ENCODE peak calls at places on chromosomes 11 and 22, in six cellular contexts. I is lower lobe of right lung, N is colonic mucosa, U is left ventricle myocardium inferior, O is ovary, B is HCT116. W is an unnamed sample.

GRCh38 chr11:103548838-103549237 is 439.6 kb downstream of the DYNC2H1 start:
- DNase-seq in B (no peak), N (no peak), I (no peak), O (no peak), U (no peak), W (no peak)

GRCh38 chr11:85705805-85706204 is 19.8 kb upstream of the CCDC89 start:
- DNase-seq in O (no peak), I (no peak), U (no peak), B (no peak), N (no peak), W (no peak)

GRCh38 chr11:68835749-68836148 is 6.0 kb downstream of the CPT1A start:
- DNase-seq in N (no peak), B (no peak), I (no peak), U (no peak), O (no peak), W (no peak)

GRCh38 chr11:44967930-44968496 is 17.3 kb upstream of the TP53I11 start:
- DNase-seq in O (no peak), U (no peak), N (no peak), B (no peak), I (no peak), W (no peak)

GRCh38 chr11:88320149-88320559 is 17.4 kb downstream of the CTSC start:
- DNase-seq in N (no peak), B (no peak), O (no peak), U (no peak), I (no peak), W (no peak)

GRCh38 chr11:124538019-124538418 is 5.4 kb downstream of the OR8B12 start:
- DNase-seq in I (no peak), O (no peak), N (no peak), B (no peak), U (no peak), W (no peak)

GRCh38 chr11:73141031-73141308 is 1.1 kb downstream of the FCHSD2 start:
- DNase-seq in U (peak), O (no peak), B (no peak), I (peak), N (peak), W (no peak)

GRCh38 chr11:15180212-15180814 is 65.6 kb downstream of the INSC start:
- DNase-seq in N (no peak), O (no peak), I (no peak), B (no peak), U (no peak), W (no peak)

GRCh38 chr11:46278387-46279173 is 1.1 kb downstream of the CREB3L1 start:
- DNase-seq in O (peak), I (peak), U (peak), B (no peak), N (peak), W (no peak)

GRCh38 chr22:17922925-17923898 is 101.1 kb downstream of the MICAL3 start:
- DNase-seq in N (no peak), U (no peak), O (no peak), B (no peak), I (no peak), W (no peak)

GRCh38 chr22:29311468-29312217 is 3.9 kb downstream of the RASL10A start:
- DNase-seq in O (no peak), N (no peak), U (no peak), B (no peak), I (peak), W (no peak)

GRCh38 chr11:14981507-14981906 is 9.4 kb upstream of the CALCA start:
- DNase-seq in N (no peak), B (no peak), I (no peak), O (no peak), U (no peak), W (no peak)

GRCh38 chr11:10407055-10407454 is 48.0 kb upstream of the AMPD3 start:
- DNase-seq in O (no peak), I (no peak), B (peak), U (no peak), N (no peak), W (no peak)

GRCh38 chr11:120401506-120401905 is 65.3 kb downstream of the ARHGEF12 start:
- DNase-seq in U (no peak), O (no peak), I (no peak), B (no peak), N (no peak), W (no peak)

GRCh38 chr11:34696876-34697275 is 76.0 kb downstream of the EHF start:
- DNase-seq in U (no peak), I (no peak), N (no peak), B (no peak), O (no peak), W (no peak)

GRCh38 chr22:25452116-25452700 is 112.3 kb upstream of the GRK3 start:
- DNase-seq in I (no peak), O (no peak), U (no peak), N (no peak), B (no peak), W (no peak)

GRCh38 chr11:65651589-65652510 is 10.9 kb downstream of the RELA start:
- DNase-seq in B (no peak), O (peak), I (peak), U (peak), N (peak), W (no peak)

GRCh38 chr11:114678125-114679036 is at the start of gene NXPE2:
- DNase-seq in O (no peak), I (no peak), U (no peak), B (no peak), N (peak), W (no peak)

GRCh38 chr22:23550049-23550650 is 29.9 kb downstream of the IGLL1 start:
- DNase-seq in U (no peak), N (no peak), B (no peak), I (no peak), O (no peak), W (no peak)

GRCh38 chr11:66950113-66950535 is 8.1 kb downstream of the PC start:
- DNase-seq in N (peak), U (no peak), B (peak), I (no peak), O (no peak), W (peak)

GRCh38 chr11:65843811-65844210 is 10.0 kb downstream of the SNX32 start:
- DNase-seq in U (no peak), O (no peak), B (no peak), I (no peak), N (no peak), W (no peak)

GRCh38 chr11:47987310-47987709 is 7.0 kb downstream of the PTPRJ start:
- DNase-seq in O (no peak), I (no peak), B (no peak), U (no peak), N (peak), W (no peak)

GRCh38 chr11:83294208-83294607 is 8.0 kb upstream of the CCDC90B start:
- DNase-seq in U (no peak), I (no peak), B (no peak), O (no peak), N (no peak), W (no peak)

GRCh38 chr11:121564948-121565684 is 112.3 kb upstream of the SORL1-AS1 start:
- DNase-seq in N (no peak), U (no peak), B (no peak), O (no peak), I (no peak), W (no peak)

DNA sequence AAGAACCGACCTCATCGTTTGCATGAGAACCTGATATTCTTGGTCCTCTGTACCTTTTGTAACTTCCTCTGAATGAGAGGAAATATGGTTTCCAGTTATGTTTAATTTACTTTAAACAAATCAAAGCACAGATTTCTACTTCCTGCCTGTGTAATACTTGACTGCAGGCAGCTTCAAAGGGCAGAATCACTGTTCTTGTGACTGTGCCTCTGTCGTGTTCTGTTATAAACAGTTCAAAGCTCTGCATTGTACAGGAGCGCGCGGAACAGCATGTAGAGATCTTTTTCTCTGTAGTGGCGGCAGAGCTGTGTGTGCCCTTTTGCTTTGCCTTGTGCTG is 73.2 kb upstream of the CLDN5 start:
- DNase-seq in O (no peak), I (no peak), B (no peak), U (no peak), N (no peak), W (no peak)
- H3K27ac ChIP-seq in O (no peak), I (peak), B (no peak), U (no peak), N (no peak), W (no peak)

DNA sequence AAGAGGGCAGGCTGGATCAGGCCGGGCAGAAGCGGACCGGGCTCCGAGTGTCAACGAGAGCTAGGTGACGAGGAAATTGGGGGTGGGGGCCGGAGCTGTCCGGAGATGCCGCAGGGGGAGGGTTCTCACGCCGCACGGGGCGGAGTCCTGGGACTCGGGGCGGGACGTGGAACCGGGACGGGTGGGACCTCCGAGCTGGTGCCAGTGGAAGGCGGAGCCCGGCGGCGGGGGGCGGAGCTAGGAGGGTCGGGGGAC is 207 bp downstream of the FKBP2 start:
- DNase-seq in I (no peak), U (no peak), N (no peak), O (no peak), B (no peak), W (no peak)
- H3K27ac ChIP-seq in I (peak), U (peak), N (peak), O (peak), B (peak), W (peak)

GRCh38 chr11:131495417-131495816 is 125.0 kb downstream of the NTM start:
- DNase-seq in B (no peak), N (peak), I (no peak), O (peak), U (peak), W (peak)
- H3K27ac ChIP-seq in B (no peak), N (no peak), I (no peak), O (no peak), U (no peak), W (peak)

GRCh38 chr11:61769169-61769920 is 16.9 kb downstream of the MYRF start:
- DNase-seq in U (no peak), I (peak), N (no peak), O (peak), B (no peak), W (no peak)
- H3K27ac ChIP-seq in U (no peak), I (peak), N (no peak), O (peak), B (no peak), W (no peak)

GRCh38 chr11:109305009-109305408 is 117.0 kb upstream of the C11orf87 start:
- DNase-seq in B (no peak), N (no peak), U (no peak), O (no peak), I (no peak), W (no peak)
- H3K27ac ChIP-seq in B (no peak), N (no peak), U (no peak), O (no peak), I (no peak), W (no peak)

DNA sequence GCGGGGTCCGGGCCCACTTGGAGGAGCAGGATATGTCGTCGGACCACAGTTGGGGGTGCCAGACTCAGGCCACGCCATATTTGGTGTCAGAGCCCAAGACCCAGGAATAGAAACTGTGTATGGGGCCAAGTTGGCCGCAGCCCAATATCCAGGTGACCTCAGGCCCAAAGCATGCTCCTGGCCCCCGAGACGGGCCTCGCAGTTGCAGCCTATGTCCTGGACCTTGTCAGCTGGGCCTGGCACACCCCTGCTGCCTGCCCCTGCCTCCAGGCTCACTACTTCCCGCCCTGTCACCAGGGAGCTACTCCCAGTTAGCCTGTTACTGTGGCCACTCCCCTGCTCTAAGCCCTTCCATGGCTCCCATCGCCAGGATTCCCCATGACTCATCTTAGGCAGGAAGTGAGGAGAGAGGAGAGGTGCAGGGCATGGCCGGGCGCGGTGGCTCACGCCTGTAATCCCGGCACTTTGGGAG is 23.1 kb downstream of the A4GALT start:
- DNase-seq in I (no peak), N (peak), B (peak), U (peak), O (no peak), W (no peak)
- H3K27ac ChIP-seq in I (peak), N (peak), B (peak), U (peak), O (no peak), W (no peak)

GRCh38 chr11:1746956-1747752 is 3.2 kb downstream of the IFITM10 start:
- DNase-seq in U (no peak), I (no peak), N (no peak), B (no peak), O (no peak), W (no peak)
- H3K27ac ChIP-seq in U (no peak), I (no peak), N (no peak), B (no peak), O (no peak), W (no peak)

GRCh38 chr11:116787786-116788486 is at the start of gene ZPR1:
- DNase-seq in B (peak), O (peak), N (peak), I (peak), U (peak), W (peak)
- H3K27ac ChIP-seq in B (peak), O (peak), N (peak), I (peak), U (peak), W (peak)

DNA sequence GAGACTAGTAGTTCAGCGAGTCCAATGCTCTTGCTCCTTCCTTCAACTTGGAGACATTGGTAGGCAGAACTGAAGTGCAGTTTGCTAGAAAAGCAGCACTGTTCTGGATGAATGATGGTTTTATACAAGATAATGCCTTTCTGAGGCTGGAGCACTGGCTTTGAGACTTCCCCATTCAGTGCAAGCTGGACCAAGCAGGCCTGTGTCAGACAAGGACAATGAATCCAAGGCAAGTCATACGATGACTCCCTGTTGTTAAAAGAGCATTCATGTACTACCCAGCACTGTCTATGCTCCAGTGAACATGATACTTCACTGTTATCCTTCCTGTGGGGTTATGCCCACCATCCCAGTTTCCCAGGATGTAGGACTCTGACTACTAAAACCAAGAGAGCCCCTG is 242.3 kb upstream of the RAG2 start:
- DNase-seq in O (no peak), N (no peak), U (no peak), I (no peak), B (no peak), W (no peak)
- H3K27ac ChIP-seq in O (no peak), N (no peak), U (no peak), I (no peak), B (no peak), W (no peak)

W was measured in caudate nucleus.